ENCODE peak calls at places on chromosomes 6 and 20, in nine cellular contexts. P, U, A, I, N, O, S, G and X are unnamed samples.

GRCh38 chr6:89117285-89118108 is at the start of gene SRSF12:
- DNase-seq in P (peak), U (peak), A (peak), I (peak), N (peak), O (no peak), S (peak), G (peak), X (peak)

GRCh38 chr6:16477367-16478149 is 239.2 kb downstream of the GMPR start:
- DNase-seq in P (no peak), U (no peak), A (no peak), I (peak), N (no peak), O (no peak), S (no peak), G (peak), X (peak)

GRCh38 chr20:7710440-7710839 is 229.8 kb downstream of the HAO1 start:
- DNase-seq in P (no peak), U (no peak), A (no peak), I (no peak), N (no peak), O (no peak), S (no peak), G (no peak), X (no peak)

GRCh38 chr20:61254881-61255589 is 3.0 kb downstream of the CDH4 start:
- DNase-seq in P (no peak), U (no peak), A (no peak), I (no peak), N (no peak), O (no peak), S (no peak), G (no peak), X (no peak)

GRCh38 chr20:9422335-9422734 is 92.1 kb upstream of the LAMP5 start:
- DNase-seq in P (no peak), U (no peak), A (no peak), I (no peak), N (no peak), O (no peak), S (no peak), G (no peak), X (no peak)

GRCh38 chr6:106870069-106870468 is 104.5 kb downstream of the CD24 start:
- DNase-seq in P (no peak), U (no peak), A (peak), I (no peak), N (no peak), O (no peak), S (no peak), G (no peak), X (no peak)

GRCh38 chr6:114659513-114659912 is 316.7 kb upstream of the HS3ST5 start:
- DNase-seq in P (no peak), U (no peak), A (no peak), I (no peak), N (no peak), O (no peak), S (no peak), G (no peak), X (no peak)

GRCh38 chr6:146851837-146852236 is 253.1 kb downstream of the ADGB start:
- DNase-seq in P (no peak), U (no peak), A (no peak), I (no peak), N (no peak), O (no peak), S (no peak), G (no peak), X (no peak)

GRCh38 chr6:105136433-105137350 is 43.1 kb downstream of the POPDC3 start:
- DNase-seq in P (peak), U (peak), A (peak), I (peak), N (peak), O (peak), S (peak), G (peak), X (peak)

GRCh38 chr20:43284481-43284880 is 94.8 kb upstream of the PTPRT start:
- DNase-seq in P (no peak), U (no peak), A (no peak), I (no peak), N (no peak), O (no peak), S (no peak), G (no peak), X (no peak)

GRCh38 chr6:116266803-116267202 is 12.9 kb downstream of the TSPYL1 start:
- DNase-seq in P (no peak), U (no peak), A (no peak), I (no peak), N (no peak), O (no peak), S (no peak), G (no peak), X (no peak)

GRCh38 chr6:125746731-125747588 is 2.5 kb upstream of the HEY2 start:
- DNase-seq in P (peak), U (peak), A (no peak), I (peak), N (peak), O (peak), S (peak), G (peak), X (peak)

GRCh38 chr20:46621492-46621891 is 29.8 kb downstream of the SLC13A3 start:
- DNase-seq in P (no peak), U (no peak), A (no peak), I (no peak), N (no peak), O (no peak), S (no peak), G (no peak), X (no peak)

GRCh38 chr6:1028744-1029143 is 283.2 kb upstream of the FOXQ1 start:
- DNase-seq in P (no peak), U (no peak), A (no peak), I (no peak), N (no peak), O (no peak), S (no peak), G (no peak), X (no peak)

GRCh38 chr6:147974376-147974775 is 368.3 kb upstream of the SASH1 start:
- DNase-seq in P (no peak), U (no peak), A (no peak), I (no peak), N (no peak), O (no peak), S (no peak), G (no peak), X (no peak)

GRCh38 chr6:87912102-87912501 is 135.5 kb upstream of the SPACA1 start:
- DNase-seq in P (no peak), U (no peak), A (no peak), I (no peak), N (no peak), O (no peak), S (no peak), G (no peak), X (no peak)

GRCh38 chr6:125558451-125558850 is 191.0 kb upstream of the HEY2 start:
- DNase-seq in P (no peak), U (no peak), A (no peak), I (no peak), N (peak), O (no peak), S (peak), G (no peak), X (no peak)

GRCh38 chr20:10075606-10076005 is 40.8 kb downstream of the ANKEF1 start:
- DNase-seq in P (no peak), U (no peak), A (no peak), I (no peak), N (no peak), O (no peak), S (no peak), G (no peak), X (no peak)

GRCh38 chr20:41617059-41617921 is 887 bp downstream of the CHD6 start:
- DNase-seq in P (peak), U (peak), A (peak), I (peak), N (peak), O (no peak), S (peak), G (peak), X (peak)

GRCh38 chr6:25404094-25404493 is 124.9 kb downstream of the CARMIL1 start:
- DNase-seq in P (no peak), U (no peak), A (no peak), I (no peak), N (no peak), O (no peak), S (no peak), G (no peak), X (no peak)

GRCh38 chr6:5279891-5280338 is 18.6 kb downstream of the FARS2 start:
- DNase-seq in P (no peak), U (no peak), A (no peak), I (no peak), N (no peak), O (no peak), S (no peak), G (no peak), X (no peak)

GRCh38 chr6:165092881-165093595 is 216.4 kb downstream of the C6orf118 start:
- DNase-seq in P (no peak), U (no peak), A (no peak), I (no peak), N (no peak), O (no peak), S (no peak), G (no peak), X (no peak)

GRCh38 chr20:43913291-43914025 is 1.2 kb upstream of the TOX2 start:
- DNase-seq in P (no peak), U (no peak), A (no peak), I (no peak), N (no peak), O (no peak), S (peak), G (no peak), X (no peak)

GRCh38 chr6:166599158-166599557 is 12.7 kb upstream of the RAMACL start:
- DNase-seq in P (no peak), U (no peak), A (no peak), I (no peak), N (no peak), O (no peak), S (no peak), G (no peak), X (no peak)

GRCh38 chr6:166597711-166598440 is 11.4 kb upstream of the RAMACL start:
- DNase-seq in P (no peak), U (no peak), A (no peak), I (no peak), N (no peak), O (peak), S (peak), G (no peak), X (no peak)

GRCh38 chr6:166596741-166597507 is 10.4 kb upstream of the RAMACL start:
- DNase-seq in P (no peak), U (no peak), A (no peak), I (no peak), N (no peak), O (no peak), S (peak), G (no peak), X (no peak)

GRCh38 chr6:166600932-166601331 is 14.5 kb upstream of the RAMACL start:
- DNase-seq in P (no peak), U (no peak), A (no peak), I (no peak), N (no peak), O (no peak), S (peak), G (no peak), X (no peak)

DNA sequence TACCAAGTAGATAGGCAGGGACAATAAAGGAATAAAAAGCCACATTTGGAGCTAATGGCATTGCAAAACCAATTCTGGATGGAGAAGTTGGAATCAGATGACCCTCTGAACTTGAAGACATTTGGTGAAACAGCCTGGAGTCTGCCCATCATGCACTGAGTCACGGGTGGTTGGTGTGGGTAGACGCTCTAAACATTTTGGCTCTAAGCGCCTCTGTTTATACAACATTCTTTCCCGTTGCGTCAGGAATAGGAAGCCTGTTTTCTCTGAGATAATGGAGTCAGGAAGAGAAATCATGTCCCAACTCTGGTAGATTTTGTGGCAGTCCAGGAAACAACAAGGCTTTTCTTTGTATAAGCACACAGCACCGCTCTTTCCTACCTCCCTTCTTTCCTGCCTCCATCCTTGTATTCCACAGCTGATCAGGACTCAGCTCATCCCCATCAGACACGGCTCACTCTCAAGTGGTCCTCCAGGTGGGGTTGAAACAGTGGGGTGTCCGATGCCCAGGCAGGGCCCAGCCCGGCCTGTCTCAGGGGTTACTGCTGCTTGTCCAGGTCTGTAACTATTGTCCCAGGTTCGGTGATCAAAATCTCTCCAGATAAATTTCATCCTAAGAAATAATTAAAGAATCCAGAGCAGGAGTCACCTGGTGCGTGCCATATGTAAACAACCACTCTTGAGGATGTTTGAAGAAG is 12.1 kb upstream of the RAMACL start:
- DNase-seq in P (peak), U (peak), A (no peak), I (peak), N (no peak), O (no peak), S (peak), G (no peak), X (peak)
- H3K27ac ChIP-seq in P (peak), U (peak), A (no peak), I (peak), N (no peak), O (peak), S (peak), G (peak), X (peak)

GRCh38 chr6:14059791-14060436 is 57.7 kb upstream of the CD83 start:
- DNase-seq in P (no peak), U (no peak), A (no peak), I (peak), N (no peak), O (peak), S (no peak), G (peak), X (peak)
- TF ChIP-seq CTCF in P (no peak), U (no peak), A (no peak), I (no peak), N (no peak), O (no peak), S (no peak), G (no peak), X (no peak)

GRCh38 chr6:129486333-129486732 is 223.6 kb downstream of the ARHGAP18 start:
- DNase-seq in P (no peak), U (no peak), A (no peak), I (no peak), N (no peak), O (no peak), S (no peak), G (no peak), X (no peak)

GRCh38 chr6:129491436-129491835 is 218.5 kb downstream of the ARHGAP18 start:
- DNase-seq in P (no peak), U (no peak), A (peak), I (no peak), N (no peak), O (no peak), S (no peak), G (no peak), X (no peak)

GRCh38 chr6:129488313-129488712 is 221.7 kb downstream of the ARHGAP18 start:
- DNase-seq in P (no peak), U (no peak), A (no peak), I (no peak), N (no peak), O (no peak), S (no peak), G (no peak), X (no peak)

GRCh38 chr6:129490551-129491245 is 219.3 kb downstream of the ARHGAP18 start:
- DNase-seq in P (peak), U (peak), A (peak), I (no peak), N (no peak), O (no peak), S (no peak), G (no peak), X (no peak)

DNA sequence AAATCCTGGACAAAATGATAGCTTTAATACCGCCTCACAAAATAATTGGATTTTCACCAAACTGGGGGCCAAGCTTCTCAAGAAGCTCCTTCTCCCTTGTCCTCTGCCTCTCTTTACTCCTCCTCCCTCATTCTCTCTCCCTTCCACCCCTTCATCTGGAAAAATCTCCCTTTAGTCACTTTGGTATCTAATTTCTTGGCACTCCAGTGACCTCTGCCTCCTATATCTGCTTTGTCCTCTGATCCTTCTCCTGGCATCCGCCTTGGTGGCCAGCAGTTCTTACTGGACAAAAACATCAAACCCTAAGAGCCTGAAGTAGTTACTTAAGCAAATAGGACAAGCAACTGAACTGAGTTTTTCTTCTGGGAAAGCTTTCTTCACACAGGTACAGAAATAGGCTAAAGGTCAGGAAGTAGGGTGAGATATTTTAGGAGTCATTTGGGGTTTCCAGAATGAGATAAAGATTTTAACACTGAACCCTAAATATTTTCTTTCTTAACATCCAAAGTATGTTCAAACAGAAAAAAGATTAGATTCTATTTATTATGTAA is 220.7 kb downstream of the ARHGAP18 start:
- DNase-seq in P (no peak), U (no peak), A (no peak), I (no peak), N (no peak), O (no peak), S (no peak), G (no peak), X (no peak)
- H3K27ac ChIP-seq in P (peak), U (no peak), A (peak), I (peak), N (no peak), O (peak), S (no peak), G (peak), X (peak)

DNA sequence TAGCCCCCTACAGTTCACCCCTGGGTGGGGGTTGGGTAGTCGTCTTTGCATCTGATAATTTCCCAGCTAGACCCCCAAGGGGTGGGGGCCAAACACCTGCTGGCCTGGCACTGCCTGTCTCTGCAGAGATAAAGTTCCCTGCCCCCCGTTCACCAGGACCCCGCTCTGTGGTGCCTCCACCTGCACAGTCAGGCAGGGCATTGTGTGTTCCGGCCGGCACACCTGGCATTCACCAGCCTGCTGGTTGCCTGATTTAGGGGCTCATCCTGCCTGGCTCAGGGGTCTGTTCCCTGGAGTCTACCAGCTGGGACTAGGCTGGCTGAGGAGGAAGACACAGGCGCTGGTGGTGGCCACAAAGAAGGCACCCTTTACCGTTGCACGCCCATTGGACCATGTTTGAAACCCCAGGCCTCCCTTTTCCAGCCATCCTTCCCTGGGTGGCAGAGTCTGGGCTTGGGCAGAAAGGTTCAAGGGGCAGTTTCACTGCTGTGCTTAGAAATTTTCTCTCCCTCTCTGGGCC is 30.8 kb upstream of the SCRT2 start:
- DNase-seq in P (no peak), U (no peak), A (no peak), I (no peak), N (no peak), O (no peak), S (no peak), G (no peak), X (no peak)
- TF ChIP-seq CTCF in P (no peak), U (no peak), A (no peak), I (no peak), N (no peak), O (no peak), S (no peak), G (no peak), X (no peak)

GRCh38 chr6:69868252-69868804 is 2.0 kb downstream of the COL19A1 start:
- DNase-seq in P (no peak), U (no peak), A (no peak), I (no peak), N (no peak), O (no peak), S (no peak), G (no peak), X (no peak)

GRCh38 chr6:69868961-69869360 is 2.6 kb downstream of the COL19A1 start:
- DNase-seq in P (no peak), U (no peak), A (no peak), I (no peak), N (no peak), O (no peak), S (no peak), G (no peak), X (no peak)

GRCh38 chr6:69867075-69867911 is 937 bp downstream of the COL19A1 start:
- DNase-seq in P (peak), U (peak), A (peak), I (peak), N (peak), O (no peak), S (peak), G (peak), X (peak)

GRCh38 chr6:69865126-69865525 is 1.2 kb upstream of the COL19A1 start:
- DNase-seq in P (no peak), U (no peak), A (no peak), I (no peak), N (no peak), O (no peak), S (no peak), G (no peak), X (no peak)

GRCh38 chr6:69866351-69867074 is at the start of gene COL19A1:
- DNase-seq in P (no peak), U (no peak), A (no peak), I (peak), N (no peak), O (no peak), S (peak), G (peak), X (peak)
- H3K27ac ChIP-seq in P (no peak), U (no peak), A (no peak), I (peak), N (no peak), O (no peak), S (no peak), G (peak), X (peak)